ENCODE peak calls at places on chromosomes 13 and 19, in six cellular contexts. G, Y, M, C, E and U are unnamed samples.

GRCh38 chr19:58351558-58351878 is 1.8 kb downstream of the A1BG start:
- DNase-seq in G (no peak), Y (no peak), M (no peak), C (no peak), E (no peak), U (no peak)

GRCh38 chr19:8307965-8308866 is at the start of gene CD320:
- DNase-seq in G (peak; percentile 89), Y (peak; percentile 91), M (peak; percentile 94), C (peak; percentile 92), E (peak; percentile 82), U (peak; percentile 78)

GRCh38 chr19:9306443-9306842 is 3.2 kb downstream of the ZNF699 start:
- DNase-seq in G (no peak), Y (no peak), M (no peak), C (no peak), E (no peak), U (no peak)

GRCh38 chr13:113415825-113416224 is 37.5 kb downstream of the ADPRHL1 start:
- DNase-seq in G (no peak), Y (no peak), M (no peak), C (no peak), E (no peak), U (no peak)

GRCh38 chr13:72101768-72102400 is 234.9 kb upstream of the DACH1 start:
- DNase-seq in G (no peak), Y (no peak), M (no peak), C (no peak), E (no peak), U (no peak)

GRCh38 chr19:1101337-1101698 is 2.5 kb upstream of the GPX4 start:
- DNase-seq in G (no peak), Y (peak; percentile 44), M (no peak), C (no peak), E (no peak), U (no peak)

GRCh38 chr13:99059498-99060070 is 81.7 kb upstream of the DOCK9 start:
- DNase-seq in G (no peak), Y (no peak), M (no peak), C (no peak), E (no peak), U (no peak)

GRCh38 chr13:36173923-36174322 is 40.4 kb downstream of the SOHLH2 start:
- DNase-seq in G (no peak), Y (no peak), M (no peak), C (no peak), E (no peak), U (no peak)

GRCh38 chr13:29922896-29923295 is 72.5 kb upstream of the UBL3 start:
- DNase-seq in G (no peak), Y (no peak), M (no peak), C (no peak), E (no peak), U (no peak)

GRCh38 chr19:48512504-48513288 is 1.1 kb upstream of the LMTK3 start:
- DNase-seq in G (no peak), Y (no peak), M (no peak), C (no peak), E (no peak), U (no peak)

GRCh38 chr19:48450441-48450840 is 4.7 kb downstream of the GRWD1 start:
- DNase-seq in G (no peak), Y (no peak), M (no peak), C (no peak), E (no peak), U (no peak)

GRCh38 chr13:75936791-75937190 is 300.7 kb downstream of the LMO7 start:
- DNase-seq in G (no peak), Y (no peak), M (no peak), C (no peak), E (no peak), U (no peak)

GRCh38 chr13:25980255-25980654 is 71.6 kb downstream of the SHISA2 start:
- DNase-seq in G (no peak), Y (peak; percentile 56), M (no peak), C (no peak), E (no peak), U (no peak)

GRCh38 chr19:40686882-40687524 is 3.4 kb downstream of the NUMBL start:
- DNase-seq in G (peak; percentile 8), Y (no peak), M (peak; percentile 14), C (no peak), E (no peak), U (no peak)

GRCh38 chr13:40043759-40044158 is 388.3 kb downstream of the COG6 start:
- DNase-seq in G (no peak), Y (no peak), M (no peak), C (no peak), E (no peak), U (no peak)

GRCh38 chr19:4051175-4052101 is 15.3 kb downstream of the ZBTB7A start:
- DNase-seq in G (no peak), Y (no peak), M (no peak), C (no peak), E (no peak), U (no peak)

GRCh38 chr19:51064534-51065220 is at the start of gene KLK13:
- DNase-seq in G (no peak), Y (no peak), M (no peak), C (peak; percentile 16), E (no peak), U (no peak)

GRCh38 chr19:51698296-51698695 is 5.2 kb downstream of the SPACA6 start:
- DNase-seq in G (no peak), Y (peak; percentile 40), M (no peak), C (no peak), E (no peak), U (no peak)

GRCh38 chr13:98778749-98779148 is 26.3 kb upstream of the SLC15A1 start:
- DNase-seq in G (no peak), Y (peak; percentile 84), M (no peak), C (peak; percentile 39), E (no peak), U (no peak)

GRCh38 chr13:49220856-49221614 is 897 bp downstream of the MLNR start:
- DNase-seq in G (no peak), Y (no peak), M (no peak), C (no peak), E (no peak), U (peak; percentile 12)

GRCh38 chr13:22161871-22162270 is 491.0 kb downstream of the FGF9 start:
- DNase-seq in G (no peak), Y (no peak), M (no peak), C (no peak), E (no peak), U (peak; percentile 2)

GRCh38 chr19:7778081-7778480 is 15.0 kb downstream of the CLEC4M start:
- DNase-seq in G (no peak), Y (no peak), M (no peak), C (no peak), E (no peak), U (no peak)

GRCh38 chr13:36918246-36919060 is 1.6 kb downstream of the SMAD9 start:
- DNase-seq in G (peak; percentile 56), Y (peak; percentile 39), M (peak; percentile 39), C (no peak), E (no peak), U (no peak)

GRCh38 chr13:48163066-48163465 is 68.2 kb upstream of the MED4 start:
- DNase-seq in G (no peak), Y (no peak), M (no peak), C (no peak), E (no peak), U (no peak)

GRCh38 chr19:44820648-44821609 is 12.0 kb downstream of the BCAM start:
- DNase-seq in G (no peak), Y (peak; percentile 39), M (no peak), C (no peak), E (no peak), U (no peak)

GRCh38 chr13:32314271-32314967 is 744 bp downstream of the ZAR1L start:
- DNase-seq in G (no peak), Y (no peak), M (no peak), C (peak; percentile 22), E (no peak), U (no peak)

GRCh38 chr19:10565028-10565566 is 713 bp downstream of the KRI1 start:
- DNase-seq in G (peak; percentile 34), Y (peak; percentile 46), M (peak; percentile 55), C (no peak), E (peak; percentile 43), U (peak; percentile 79)

GRCh38 chr19:460877-461609 is at the start of gene SHC2:
- DNase-seq in G (no peak), Y (no peak), M (peak; percentile 85), C (peak; percentile 35), E (no peak), U (no peak)

GRCh38 chr13:79307433-79307861 is 98.6 kb downstream of the RBM26 start:
- DNase-seq in G (no peak), Y (peak; percentile 1), M (no peak), C (no peak), E (no peak), U (no peak)

GRCh38 chr13:24039621-24040475 is 120.7 kb upstream of the SPATA13 start:
- DNase-seq in G (no peak), Y (no peak), M (no peak), C (no peak), E (no peak), U (no peak)

GRCh38 chr19:6521718-6522646 is 8.8 kb upstream of the TNFSF9 start:
- DNase-seq in G (no peak), Y (peak; percentile 22), M (no peak), C (no peak), E (peak; percentile 59), U (peak; percentile 88)

GRCh38 chr13:21998279-21998678 is 327.4 kb downstream of the FGF9 start:
- DNase-seq in G (no peak), Y (no peak), M (no peak), C (peak; percentile 8), E (no peak), U (no peak)

GRCh38 chr19:49890349-49891311 is 6.1 kb downstream of the IL4I1 start:
- DNase-seq in G (peak; percentile 53), Y (no peak), M (no peak), C (no peak), E (peak; percentile 53), U (peak; percentile 47)

GRCh38 chr19:41095703-41096102 is 7.5 kb downstream of the CYP2A13 start:
- DNase-seq in G (no peak), Y (no peak), M (no peak), C (no peak), E (no peak), U (no peak)

GRCh38 chr13:19634129-19634740 is 776 bp downstream of the MPHOSPH8 start:
- DNase-seq in G (no peak), Y (peak; percentile 54), M (no peak), C (peak; percentile 18), E (no peak), U (no peak)

GRCh38 chr13:86906458-86906857 is 764.7 kb upstream of the SLITRK5 start:
- DNase-seq in G (no peak), Y (no peak), M (no peak), C (no peak), E (no peak), U (no peak)

GRCh38 chr19:56601375-56601774 is 6.3 kb downstream of the ZNF71 start:
- DNase-seq in G (no peak), Y (peak; percentile 29), M (no peak), C (no peak), E (no peak), U (no peak)